ENCODE peak calls at places on chromosomes 7 and 10, in six cellular contexts. V, Q, E, O, B and F are unnamed samples.

GRCh38 chr7:78427209-78427608 is 628.6 kb downstream of the PHTF2 start:
- DNase-seq in E (no peak), V (no peak), Q (no peak), O (no peak), B (no peak), F (no peak)

GRCh38 chr7:96075510-96076349 is 246.2 kb downstream of the SLC25A13 start:
- DNase-seq in V (peak), B (peak), E (no peak), O (peak), Q (peak), F (peak)

GRCh38 chr10:61921143-61921542 is 19.6 kb downstream of the ARID5B start:
- DNase-seq in Q (no peak), B (no peak), O (no peak), V (no peak), E (no peak), F (no peak)

GRCh38 chr10:79102056-79102874 is 33.5 kb downstream of the ZMIZ1 start:
- DNase-seq in Q (no peak), V (no peak), O (no peak), E (no peak), B (no peak), F (peak)

GRCh38 chr7:30162133-30162532 is 27.3 kb downstream of the MTURN start:
- DNase-seq in O (no peak), Q (no peak), E (no peak), V (no peak), B (no peak), F (no peak)

GRCh38 chr7:4399596-4399995 is 282.5 kb upstream of the FOXK1 start:
- DNase-seq in B (no peak), V (no peak), Q (no peak), E (no peak), O (no peak), F (no peak)

GRCh38 chr10:86342111-86342863 is 24.3 kb downstream of the GRID1 start:
- DNase-seq in Q (no peak), B (no peak), V (no peak), O (no peak), E (no peak), F (no peak)

GRCh38 chr7:4823442-4824119 is 38.2 kb downstream of the PAPOLB start:
- DNase-seq in Q (no peak), B (no peak), V (no peak), O (no peak), E (no peak), F (no peak)

GRCh38 chr7:150585199-150585598 is 18.0 kb downstream of the GIMAP4 start:
- DNase-seq in Q (no peak), V (no peak), O (no peak), E (no peak), B (no peak), F (no peak)